ENCODE peak calls at places on chromosome 12, in nine cellular contexts. Z is HCEC 1CT; W is glutamatergic neuron; R is GM04504; D is effector memory CD8-positive, alpha-beta T cell; Y is smooth muscle cell of the brain vasculature; I is AG04449; S is EH; E is G401. F is an unnamed sample.

GRCh38 chr12:116389990-116390655 is 112.6 kb upstream of the MED13L start:
- DNase-seq in R (peak; percentile 93), D (no peak), W (no peak), E (no peak), I (peak; percentile 95), Z (peak; percentile 92), S (peak; percentile 98), Y (peak; percentile 78), F (peak; percentile 84)

GRCh38 chr12:93662961-93663728 is 14.0 kb upstream of the CRADD start:
- DNase-seq in I (no peak), Z (no peak), D (no peak), W (no peak), Y (no peak), R (no peak), E (no peak), S (peak; percentile 44), F (no peak)

GRCh38 chr12:95231190-95231589 is 13.6 kb downstream of the VEZT start:
- DNase-seq in E (no peak), Y (no peak), W (no peak), S (peak; percentile 22), D (no peak), I (no peak), R (no peak), Z (no peak), F (no peak)

GRCh38 chr12:3204716-3205617 is 127.8 kb downstream of the TSPAN9 start:
- DNase-seq in Z (no peak), E (peak; percentile 46), Y (no peak), R (no peak), I (no peak), W (no peak), D (no peak), S (no peak), F (no peak)

GRCh38 chr12:40474630-40475029 is 217.6 kb upstream of the CNTN1 start:
- DNase-seq in Y (no peak), W (no peak), D (no peak), Z (no peak), E (no peak), R (no peak), I (no peak), S (no peak), F (no peak)

GRCh38 chr12:95582230-95583058 is 31.2 kb upstream of the USP44 start:
- DNase-seq in S (peak; percentile 74), Z (peak; percentile 32), W (no peak), R (peak; percentile 24), Y (peak; percentile 28), D (no peak), E (peak; percentile 22), I (no peak), F (no peak)

GRCh38 chr12:113392563-113392962 is 11.1 kb downstream of the SDS start:
- DNase-seq in W (no peak), S (no peak), E (no peak), Z (no peak), R (no peak), I (no peak), D (no peak), Y (no peak), F (no peak)

GRCh38 chr12:48999371-49000131 is at the start of gene DDN:
- DNase-seq in E (no peak), Z (peak; percentile 31), I (no peak), Y (no peak), R (no peak), S (peak; percentile 75), D (peak; percentile 43), W (peak; percentile 76), F (no peak)

GRCh38 chr12:113744802-113745395 is 221.2 kb downstream of the RBM19 start:
- DNase-seq in W (no peak), Z (no peak), Y (no peak), I (no peak), D (no peak), E (no peak), R (no peak), S (no peak), F (no peak)

F was measured in BJ.